ENCODE peak calls at places on chromosomes 5 and 9, in ten cellular contexts. A is breast epithelium; I is stimulated activated CD4-positive, alpha-beta T cell treated with anti-CD3 and anti-CD28 coated beads, TNF-alpha, amount 100 ng/mL, for 4 hours; O is GM20000; G is AG10803; R is mesendoderm; L is NCI-H187 treated with DMSO at 0.1 percent for 48 hours; J is nucleus accumbens; U is uterus; E is left cardiac atrium. W is an unnamed sample.

GRCh38 chr9:108956627-108957026 is 22.4 kb downstream of the ABITRAM start:
- DNase-seq in A (no peak), I (no peak), O (no peak), G (no peak), R (no peak), L (no peak), J (no peak), U (no peak), E (no peak), W (no peak)

GRCh38 chr5:2465383-2465782 is 286.1 kb downstream of the IRX2 start:
- DNase-seq in A (no peak), I (no peak), O (no peak), G (no peak), R (peak), L (peak), J (no peak), U (no peak), E (no peak), W (no peak)

GRCh38 chr5:138964547-138965174 is 89.5 kb upstream of the LRRTM2 start:
- DNase-seq in A (no peak), I (no peak), O (no peak), G (no peak), R (no peak), L (no peak), J (no peak), U (no peak), E (no peak), W (no peak)

GRCh38 chr9:114033397-114034103 is 44.5 kb downstream of the AMBP start:
- DNase-seq in A (no peak), I (no peak), O (no peak), G (no peak), R (peak), L (no peak), J (no peak), U (peak), E (peak), W (no peak)

GRCh38 chr5:109823597-109823996 is 133.9 kb downstream of the MAN2A1 start:
- DNase-seq in A (no peak), I (no peak), O (no peak), G (no peak), R (no peak), L (no peak), J (no peak), U (no peak), E (no peak), W (no peak)

GRCh38 chr5:141485305-141486055 is 650 bp downstream of the PCDHGC4 start:
- DNase-seq in A (no peak), I (no peak), O (peak), G (no peak), R (no peak), L (no peak), J (no peak), U (no peak), E (no peak), W (no peak)

GRCh38 chr5:54742417-54742889 is 224.9 kb downstream of the SNX18 start:
- DNase-seq in A (no peak), I (no peak), O (no peak), G (peak), R (peak), L (no peak), J (no peak), U (no peak), E (peak), W (no peak)

GRCh38 chr9:89277454-89277853 is 33.5 kb upstream of the CKS2 start:
- DNase-seq in A (no peak), I (no peak), O (no peak), G (no peak), R (no peak), L (no peak), J (no peak), U (no peak), E (no peak), W (no peak)

GRCh38 chr5:123549256-123549904 is 37.4 kb downstream of the CSNK1G3 start:
- DNase-seq in A (no peak), I (peak), O (peak), G (no peak), R (no peak), L (no peak), J (no peak), U (no peak), E (no peak), W (peak)

GRCh38 chr9:92048924-92049625 is 66.1 kb downstream of the SPTLC1 start:
- DNase-seq in A (no peak), I (no peak), O (no peak), G (no peak), R (peak), L (no peak), J (no peak), U (no peak), E (no peak), W (no peak)

GRCh38 chr5:2207416-2207950 is 324.8 kb upstream of the IRX4 start:
- DNase-seq in A (no peak), I (no peak), O (no peak), G (no peak), R (no peak), L (no peak), J (no peak), U (no peak), E (no peak), W (no peak)

GRCh38 chr5:7705736-7706135 is 145.2 kb downstream of the CFAP90 start:
- DNase-seq in A (no peak), I (no peak), O (no peak), G (no peak), R (no peak), L (no peak), J (no peak), U (no peak), E (no peak), W (no peak)

GRCh38 chr5:53479656-53480473 is 564 bp upstream of the FST start:
- DNase-seq in A (no peak), I (no peak), O (peak), G (peak), R (peak), L (no peak), J (no peak), U (peak), E (peak), W (no peak)

GRCh38 chr9:5743109-5743508 is 89.8 kb downstream of the ERMP1 start:
- DNase-seq in A (no peak), I (no peak), O (no peak), G (no peak), R (no peak), L (no peak), J (no peak), U (no peak), E (no peak), W (no peak)

GRCh38 chr5:73229271-73229670 is 56.3 kb downstream of the TMEM174 start:
- DNase-seq in A (no peak), I (no peak), O (no peak), G (peak), R (no peak), L (no peak), J (no peak), U (no peak), E (no peak), W (no peak)

GRCh38 chr5:54851449-54851848 is 133.9 kb downstream of the ESM1 start:
- DNase-seq in A (no peak), I (no peak), O (no peak), G (no peak), R (no peak), L (no peak), J (no peak), U (no peak), E (no peak), W (no peak)

GRCh38 chr9:94900222-94901018 is 173.9 kb downstream of the AOPEP start:
- DNase-seq in A (no peak), I (no peak), O (no peak), G (peak), R (no peak), L (no peak), J (no peak), U (no peak), E (no peak), W (no peak)